ENCODE peak calls at places on chromosomes 6 and 20, in ten cellular contexts. P, C, E, U, F, B, T, G, R and A are unnamed samples.

GRCh38 chr20:49478754-49479689 is 3.4 kb downstream of the KCNB1 start:
- DNase-seq in E (no peak), U (peak), B (no peak), F (no peak), P (no peak), R (no peak), G (no peak), T (no peak), C (no peak), A (no peak)

GRCh38 chr6:134099770-134100169 is 47.3 kb upstream of the SLC2A12 start:
- DNase-seq in T (no peak), U (peak), G (no peak), C (no peak), E (no peak), P (no peak), R (no peak), F (no peak), B (no peak), A (no peak)

GRCh38 chr20:43731469-43731868 is 4.7 kb upstream of the GTSF1L start:
- DNase-seq in P (no peak), G (no peak), E (no peak), U (no peak), T (no peak), C (peak), F (no peak), R (no peak), B (peak), A (no peak)

GRCh38 chr6:40376113-40376650 is 211.0 kb downstream of the LRFN2 start:
- DNase-seq in B (no peak), U (peak), C (no peak), P (peak), E (no peak), T (no peak), R (no peak), G (no peak), F (no peak), A (no peak)

GRCh38 chr6:9412951-9413559 is 977.7 kb upstream of the SLC35B3 start:
- DNase-seq in P (peak), U (peak), E (no peak), F (no peak), C (no peak), R (peak), B (peak), T (peak), G (peak), A (no peak)

GRCh38 chr6:134873500-134874388 is 76.2 kb downstream of the ALDH8A1 start:
- DNase-seq in B (no peak), G (peak), C (no peak), R (no peak), E (no peak), T (peak), U (no peak), F (peak), P (no peak), A (no peak)

GRCh38 chr6:16316741-16317251 is 78.4 kb downstream of the GMPR start:
- DNase-seq in C (peak), E (no peak), R (peak), T (peak), F (peak), B (peak), P (peak), G (no peak), U (peak), A (no peak)

GRCh38 chr20:21102252-21102609 is 3.9 kb downstream of the LINC00237 start:
- DNase-seq in C (no peak), G (no peak), B (no peak), U (no peak), P (no peak), R (peak), E (no peak), F (no peak), T (peak), A (peak)

GRCh38 chr20:49262444-49262843 is 15.4 kb downstream of the ZNFX1 start:
- DNase-seq in B (no peak), G (no peak), U (no peak), T (no peak), F (no peak), E (no peak), P (no peak), C (no peak), R (no peak), A (no peak)

GRCh38 chr6:24477070-24477469 is 12.3 kb downstream of the GPLD1 start:
- DNase-seq in C (no peak), T (no peak), R (no peak), B (no peak), F (no peak), P (no peak), G (no peak), E (no peak), U (no peak), A (no peak)

GRCh38 chr20:48614593-48615274 is 213.1 kb downstream of the PREX1 start:
- DNase-seq in T (no peak), U (peak), C (peak), E (no peak), B (no peak), P (no peak), R (no peak), F (no peak), G (no peak), A (no peak)

GRCh38 chr6:158686311-158686710 is 36.5 kb downstream of the SYTL3 start:
- DNase-seq in T (no peak), E (no peak), B (no peak), G (no peak), U (peak), C (no peak), P (no peak), R (peak), F (no peak), A (no peak)

GRCh38 chr6:112802154-112802553 is 455.0 kb downstream of the RFPL4B start:
- DNase-seq in R (no peak), E (no peak), C (peak), G (no peak), U (peak), T (no peak), F (no peak), P (no peak), B (peak), A (no peak)

GRCh38 chr6:13992417-13993055 is 67.8 kb downstream of the RNF182 start:
- DNase-seq in E (no peak), U (peak), R (no peak), P (no peak), T (no peak), G (no peak), B (peak), C (peak), F (no peak), A (no peak)

GRCh38 chr6:31239854-31240253 is 32.0 kb downstream of the HLA-C start:
- DNase-seq in P (no peak), C (peak), F (no peak), R (no peak), B (peak), U (no peak), G (no peak), E (no peak), T (no peak), A (no peak)

GRCh38 chr6:144104898-144105487 is 9.6 kb upstream of the SF3B5 start:
- DNase-seq in T (peak), P (peak), G (no peak), U (peak), B (peak), C (peak), F (peak), R (peak), E (no peak), A (peak)

GRCh38 chr6:53766930-53767329 is 27.9 kb upstream of the LRRC1 start:
- DNase-seq in R (no peak), F (no peak), U (no peak), E (no peak), P (no peak), C (no peak), B (no peak), T (no peak), G (no peak), A (no peak)

GRCh38 chr6:89792881-89793280 is 26.7 kb downstream of the MDN1 start:
- DNase-seq in F (no peak), G (no peak), U (peak), B (peak), P (peak), T (peak), E (peak), R (peak), C (peak), A (peak)

GRCh38 chr6:97465877-97466710 is 183.1 kb upstream of the MMS22L start:
- DNase-seq in F (no peak), U (no peak), T (no peak), C (no peak), P (no peak), E (no peak), G (no peak), R (peak), B (no peak), A (peak)

GRCh38 chr6:89048985-89049384 is 31.6 kb upstream of the PNRC1 start:
- DNase-seq in P (no peak), U (peak), C (peak), R (no peak), B (peak), E (no peak), T (no peak), G (no peak), F (no peak), A (no peak)